ENCODE peak calls at places on chromosome 3, in six cellular contexts. One of them, this sample, is unnamed. For H3K9me3 and H3K27me3, the result is how much of the 10 kb centered on the place peaks cover.

GRCh38 chr3:22045882-22046281 is 294.9 kb upstream of the ZNF385D start:
- DNase-seq in left ventricle myocardium inferior: no peak
- DNase-seq in breast epithelium: no peak
- DNase-seq in H9: no peak
- DNase-seq in SK-N-SH: no peak
- DNase-seq in transverse colon: no peak
- DNase-seq in this sample: no peak

GRCh38 chr3:194573680-194574437 is 59.4 kb downstream of the TMEM44 start:
- DNase-seq in breast epithelium: no peak
- DNase-seq in H9: peak
- DNase-seq in left ventricle myocardium inferior: no peak
- DNase-seq in transverse colon: peak
- DNase-seq in SK-N-SH: peak
- DNase-seq in this sample: peak

GRCh38 chr3:185637388-185637787 is 51.3 kb downstream of the SENP2 start:
- DNase-seq in transverse colon: no peak
- DNase-seq in breast epithelium: no peak
- DNase-seq in SK-N-SH: no peak
- DNase-seq in left ventricle myocardium inferior: no peak
- DNase-seq in H9: no peak
- DNase-seq in this sample: no peak

GRCh38 chr3:30512596-30512995 is 93.8 kb upstream of the TGFBR2 start:
- DNase-seq in SK-N-SH: no peak
- DNase-seq in H9: no peak
- DNase-seq in transverse colon: no peak
- DNase-seq in breast epithelium: no peak
- DNase-seq in left ventricle myocardium inferior: no peak
- DNase-seq in this sample: no peak

GRCh38 chr3:127988770-127989518 is 63.3 kb upstream of the SEC61A1 start:
- DNase-seq in breast epithelium: no peak
- DNase-seq in SK-N-SH: no peak
- DNase-seq in left ventricle myocardium inferior: no peak
- DNase-seq in H9: no peak
- DNase-seq in transverse colon: no peak
- DNase-seq in this sample: no peak

GRCh38 chr3:174417568-174417967 is 441.6 kb upstream of the NAALADL2 start:
- DNase-seq in transverse colon: no peak
- DNase-seq in left ventricle myocardium inferior: no peak
- DNase-seq in H9: no peak
- DNase-seq in breast epithelium: no peak
- DNase-seq in SK-N-SH: no peak
- DNase-seq in this sample: no peak

GRCh38 chr3:196135693-196136639 is 54.1 kb upstream of the TFRC start:
- DNase-seq in breast epithelium: peak
- DNase-seq in left ventricle myocardium inferior: no peak
- DNase-seq in H9: no peak
- DNase-seq in SK-N-SH: no peak
- DNase-seq in transverse colon: no peak
- DNase-seq in this sample: no peak

GRCh38 chr3:33732394-33732793 is 14.3 kb upstream of the CLASP2 start:
- DNase-seq in SK-N-SH: no peak
- DNase-seq in left ventricle myocardium inferior: no peak
- DNase-seq in H9: no peak
- DNase-seq in breast epithelium: no peak
- DNase-seq in transverse colon: no peak
- DNase-seq in this sample: no peak

GRCh38 chr3:64730651-64731050 is 42.9 kb upstream of the ADAMTS9 start:
- DNase-seq in H9: no peak
- DNase-seq in breast epithelium: no peak
- DNase-seq in transverse colon: no peak
- DNase-seq in SK-N-SH: no peak
- DNase-seq in left ventricle myocardium inferior: no peak
- DNase-seq in this sample: no peak

GRCh38 chr3:40534283-40534682 is 9.5 kb downstream of the ZNF621 start:
- DNase-seq in SK-N-SH: no peak
- DNase-seq in H9: no peak
- DNase-seq in transverse colon: no peak
- DNase-seq in left ventricle myocardium inferior: no peak
- DNase-seq in breast epithelium: no peak
- DNase-seq in this sample: no peak
- H3K9me3 ChIP-seq in SK-N-SH: under half
- H3K9me3 ChIP-seq in H9: under half
- H3K9me3 ChIP-seq in transverse colon: under half
- H3K9me3 ChIP-seq in left ventricle myocardium inferior: half or more
- H3K9me3 ChIP-seq in breast epithelium: under half
- H3K9me3 ChIP-seq in this sample: under half

GRCh38 chr3:143326983-143327382 is 207.4 kb downstream of the CHST2 start:
- DNase-seq in SK-N-SH: no peak
- DNase-seq in H9: no peak
- DNase-seq in transverse colon: no peak
- DNase-seq in breast epithelium: no peak
- DNase-seq in left ventricle myocardium inferior: no peak
- DNase-seq in this sample: no peak

GRCh38 chr3:143328459-143328858 is 208.9 kb downstream of the CHST2 start:
- DNase-seq in transverse colon: no peak
- DNase-seq in left ventricle myocardium inferior: no peak
- DNase-seq in SK-N-SH: no peak
- DNase-seq in breast epithelium: no peak
- DNase-seq in H9: no peak
- DNase-seq in this sample: no peak

GRCh38 chr3:143329567-143330164 is 210.1 kb downstream of the CHST2 start:
- DNase-seq in breast epithelium: no peak
- DNase-seq in H9: peak
- DNase-seq in left ventricle myocardium inferior: no peak
- DNase-seq in transverse colon: no peak
- DNase-seq in SK-N-SH: peak
- DNase-seq in this sample: peak

GRCh38 chr3:143330316-143330868 is 210.8 kb downstream of the CHST2 start:
- DNase-seq in breast epithelium: no peak
- DNase-seq in transverse colon: no peak
- DNase-seq in SK-N-SH: no peak
- DNase-seq in H9: no peak
- DNase-seq in left ventricle myocardium inferior: no peak
- DNase-seq in this sample: no peak

DNA sequence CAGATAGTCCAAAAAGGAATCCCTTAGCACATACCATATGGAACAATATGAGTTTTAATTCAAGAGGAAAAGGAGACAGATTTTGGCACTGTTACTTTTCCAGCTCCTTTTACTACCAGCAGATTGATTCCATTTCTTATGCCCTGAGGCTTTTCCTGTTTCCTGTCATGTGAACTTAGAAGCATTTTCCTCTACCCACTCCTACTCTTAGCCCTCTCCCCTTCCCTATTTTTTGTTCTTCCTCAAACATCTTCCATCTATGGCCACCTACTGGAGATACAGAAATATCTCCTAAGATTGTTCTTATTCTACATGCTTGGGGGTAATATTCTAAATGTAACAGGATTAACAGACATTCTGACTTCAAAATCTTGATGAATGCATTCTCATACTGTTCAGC is 207.8 kb downstream of the CHST2 start:
- DNase-seq in transverse colon: no peak
- DNase-seq in H9: no peak
- DNase-seq in SK-N-SH: no peak
- DNase-seq in breast epithelium: no peak
- DNase-seq in left ventricle myocardium inferior: no peak
- DNase-seq in this sample: no peak
- TF ChIP-seq CTCF in transverse colon: no peak
- TF ChIP-seq CTCF in H9: no peak
- TF ChIP-seq CTCF in SK-N-SH: peak
- TF ChIP-seq CTCF in breast epithelium: no peak
- TF ChIP-seq CTCF in left ventricle myocardium inferior: peak
- TF ChIP-seq CTCF in this sample: no peak

DNA sequence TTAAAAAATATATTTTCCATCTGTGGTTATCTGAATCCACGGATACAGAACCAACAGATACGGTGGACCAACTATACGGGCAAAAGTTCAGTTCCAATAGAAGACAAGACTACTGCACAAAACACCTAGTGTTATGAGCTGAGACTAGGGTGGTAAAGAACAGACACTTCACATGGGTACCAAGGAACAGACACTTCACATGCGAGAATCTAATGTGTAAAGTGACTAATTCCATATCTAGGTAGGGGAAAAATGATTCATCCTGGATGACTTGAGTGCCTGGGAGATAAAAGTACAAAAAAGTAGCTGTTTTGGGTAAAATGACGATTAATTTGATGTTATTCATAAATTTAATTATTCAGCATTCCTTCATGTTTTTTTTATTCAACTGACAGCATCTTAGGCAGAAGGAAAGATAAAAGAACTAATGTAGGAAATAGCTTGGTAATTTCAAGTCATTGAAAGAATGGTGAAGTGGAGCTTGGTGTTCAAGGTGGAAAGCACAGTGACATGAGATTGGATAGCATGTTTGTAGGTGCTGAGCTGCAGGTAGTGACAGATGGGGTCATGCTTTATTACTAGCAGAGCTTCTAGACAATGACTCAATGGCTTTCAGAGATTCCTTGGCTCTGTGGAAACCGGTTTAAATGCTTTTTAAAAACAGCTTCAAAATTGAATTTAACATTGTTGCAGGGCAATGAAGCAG is 5.2 kb downstream of the CD200 start:
- DNase-seq in transverse colon: no peak
- DNase-seq in H9: no peak
- DNase-seq in left ventricle myocardium inferior: no peak
- DNase-seq in SK-N-SH: no peak
- DNase-seq in breast epithelium: no peak
- DNase-seq in this sample: no peak
- H3K27me3 ChIP-seq in transverse colon: under half
- H3K27me3 ChIP-seq in H9: under half
- H3K27me3 ChIP-seq in left ventricle myocardium inferior: under half
- H3K27me3 ChIP-seq in SK-N-SH: under half
- H3K27me3 ChIP-seq in breast epithelium: under half
- H3K27me3 ChIP-seq in this sample: under half

GRCh38 chr3:44721231-44722102 is 8.0 kb upstream of the ZNF501 start:
- DNase-seq in left ventricle myocardium inferior: no peak
- DNase-seq in breast epithelium: no peak
- DNase-seq in H9: no peak
- DNase-seq in transverse colon: no peak
- DNase-seq in SK-N-SH: no peak
- DNase-seq in this sample: no peak
- H3K9me3 ChIP-seq in left ventricle myocardium inferior: half or more
- H3K9me3 ChIP-seq in breast epithelium: half or more
- H3K9me3 ChIP-seq in H9: half or more
- H3K9me3 ChIP-seq in transverse colon: half or more
- H3K9me3 ChIP-seq in SK-N-SH: half or more
- H3K9me3 ChIP-seq in this sample: under half

GRCh38 chr3:69248394-69248793 is 126.0 kb upstream of the LMOD3 start:
- DNase-seq in breast epithelium: no peak
- DNase-seq in SK-N-SH: no peak
- DNase-seq in left ventricle myocardium inferior: no peak
- DNase-seq in transverse colon: peak
- DNase-seq in H9: no peak
- DNase-seq in this sample: no peak
- TF ChIP-seq CTCF in breast epithelium: no peak
- TF ChIP-seq CTCF in SK-N-SH: no peak
- TF ChIP-seq CTCF in left ventricle myocardium inferior: no peak
- TF ChIP-seq CTCF in transverse colon: no peak
- TF ChIP-seq CTCF in H9: no peak
- TF ChIP-seq CTCF in this sample: no peak

GRCh38 chr3:134380249-134380648 is 6.0 kb upstream of the AMOTL2 start:
- DNase-seq in breast epithelium: no peak
- DNase-seq in SK-N-SH: no peak
- DNase-seq in H9: no peak
- DNase-seq in left ventricle myocardium inferior: no peak
- DNase-seq in transverse colon: no peak
- DNase-seq in this sample: no peak

GRCh38 chr3:134377896-134378295 is 3.6 kb upstream of the AMOTL2 start:
- DNase-seq in breast epithelium: no peak
- DNase-seq in SK-N-SH: no peak
- DNase-seq in left ventricle myocardium inferior: no peak
- DNase-seq in H9: peak
- DNase-seq in transverse colon: no peak
- DNase-seq in this sample: no peak

GRCh38 chr3:134376786-134377431 is 2.7 kb upstream of the AMOTL2 start:
- DNase-seq in transverse colon: peak
- DNase-seq in SK-N-SH: no peak
- DNase-seq in left ventricle myocardium inferior: no peak
- DNase-seq in H9: no peak
- DNase-seq in breast epithelium: no peak
- DNase-seq in this sample: no peak

GRCh38 chr3:134378384-134378783 is 4.1 kb upstream of the AMOTL2 start:
- DNase-seq in H9: peak
- DNase-seq in left ventricle myocardium inferior: no peak
- DNase-seq in SK-N-SH: peak
- DNase-seq in breast epithelium: no peak
- DNase-seq in transverse colon: peak
- DNase-seq in this sample: peak

DNA sequence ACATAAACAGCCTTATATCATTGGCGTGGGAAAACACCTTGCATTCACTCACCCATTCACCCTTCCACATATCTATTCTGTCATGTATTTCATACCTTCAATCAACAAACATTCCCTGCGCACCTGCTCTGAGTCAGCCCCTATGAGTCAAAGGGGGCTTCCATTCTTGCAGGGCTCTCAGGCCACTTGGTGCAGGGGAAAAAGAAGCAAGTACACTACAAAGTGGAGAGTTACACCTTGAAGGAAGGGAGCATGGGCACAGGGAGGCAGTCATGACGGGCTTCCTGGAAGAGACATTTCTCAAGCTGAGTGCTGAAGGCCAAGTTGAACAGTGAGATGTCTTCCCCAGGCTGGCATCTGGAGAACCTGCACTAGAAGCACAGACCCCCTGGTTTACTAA is 4.6 kb upstream of the AMOTL2 start:
- DNase-seq in breast epithelium: no peak
- DNase-seq in H9: no peak
- DNase-seq in transverse colon: no peak
- DNase-seq in SK-N-SH: no peak
- DNase-seq in left ventricle myocardium inferior: no peak
- DNase-seq in this sample: no peak
- H3K27me3 ChIP-seq in breast epithelium: under half
- H3K27me3 ChIP-seq in H9: under half
- H3K27me3 ChIP-seq in transverse colon: under half
- H3K27me3 ChIP-seq in SK-N-SH: under half
- H3K27me3 ChIP-seq in left ventricle myocardium inferior: under half
- H3K27me3 ChIP-seq in this sample: under half

This sample was measured in WERI-Rb-1.